ENCODE peak calls at places on chromosomes 2 and 18, in seven cellular contexts. P is SK-N-SH, F is K562, G is HCT116, K is A549, S is Panc1, Y is GM23338. N is an unnamed sample.

GRCh38 chr2:1740714-1741584 is 3.4 kb downstream of the PXDN start:
- DNase-seq in P (no peak), F (no peak), G (no peak), K (no peak), S (no peak), Y (no peak), N (no peak)

GRCh38 chr18:59769105-59769865 is 72.1 kb upstream of the CCBE1 start:
- DNase-seq in P (no peak), F (no peak), G (no peak), K (no peak), S (no peak), Y (no peak), N (no peak)

GRCh38 chr2:143603035-143603616 is 473.9 kb downstream of the ARHGAP15 start:
- DNase-seq in P (no peak), F (no peak), G (no peak), K (no peak), S (no peak), Y (peak; percentile 6), N (no peak)

GRCh38 chr18:12765127-12765526 is 62.3 kb downstream of the PSMG2 start:
- DNase-seq in P (no peak), F (no peak), G (no peak), K (no peak), S (no peak), Y (peak; percentile 31), N (no peak)

GRCh38 chr2:179031731-179032408 is 18.1 kb downstream of the CCDC141 start:
- DNase-seq in P (no peak), F (no peak), G (no peak), K (no peak), S (no peak), Y (peak; percentile 17), N (no peak)

GRCh38 chr2:70258532-70258875 is 567 bp downstream of the PCYOX1 start:
- DNase-seq in P (peak; percentile 56), F (peak; percentile 60), G (no peak), K (no peak), S (no peak), Y (peak; percentile 35), N (no peak)

GRCh38 chr2:235041918-235042575 is 90.2 kb downstream of the SH3BP4 start:
- DNase-seq in P (no peak), F (no peak), G (no peak), K (no peak), S (no peak), Y (no peak), N (no peak)

GRCh38 chr2:232697807-232698110 is 628 bp downstream of the GIGYF2 start:
- DNase-seq in P (no peak), F (no peak), G (no peak), K (no peak), S (no peak), Y (no peak), N (no peak)

GRCh38 chr18:78492064-78492812 is 487.4 kb upstream of the SALL3 start:
- DNase-seq in P (no peak), F (no peak), G (no peak), K (no peak), S (no peak), Y (peak; percentile 1), N (no peak)

GRCh38 chr2:151162185-151162584 is 99.5 kb downstream of the RBM43 start:
- DNase-seq in P (no peak), F (no peak), G (no peak), K (no peak), S (no peak), Y (peak; percentile 28), N (no peak)

GRCh38 chr2:99821572-99822369 is 320.6 kb downstream of the AFF3 start:
- DNase-seq in P (no peak), F (peak; percentile 9), G (no peak), K (no peak), S (peak; percentile 90), Y (peak; percentile 19), N (no peak)

GRCh38 chr18:77100751-77101355 is 31.7 kb downstream of the MBP start:
- DNase-seq in P (no peak), F (no peak), G (no peak), K (no peak), S (no peak), Y (no peak), N (no peak)

GRCh38 chr18:34873966-34874365 is 163.9 kb downstream of the DTNA start:
- DNase-seq in P (no peak), F (no peak), G (no peak), K (no peak), S (no peak), Y (no peak), N (no peak)

GRCh38 chr2:72361516-72361915 is 213.9 kb upstream of the CYP26B1 start:
- DNase-seq in P (no peak), F (no peak), G (no peak), K (no peak), S (no peak), Y (no peak), N (no peak)

GRCh38 chr2:150495993-150496627 is 8.6 kb upstream of the RND3 start:
- DNase-seq in P (no peak), F (no peak), G (no peak), K (no peak), S (no peak), Y (no peak), N (no peak)

GRCh38 chr2:222320441-222321395 is 21.9 kb upstream of the PAX3 start:
- DNase-seq in P (peak; percentile 58), F (no peak), G (no peak), K (no peak), S (no peak), Y (peak; percentile 40), N (no peak)

GRCh38 chr2:222319576-222320440 is 21.0 kb upstream of the PAX3 start:
- DNase-seq in P (peak; percentile 79), F (no peak), G (no peak), K (no peak), S (no peak), Y (peak; percentile 69), N (peak; percentile 43)

GRCh38 chr2:222318712-222319575 is 20.1 kb upstream of the PAX3 start:
- DNase-seq in P (peak; percentile 77), F (no peak), G (no peak), K (no peak), S (no peak), Y (peak; percentile 54), N (no peak)

GRCh38 chr2:222315443-222316121 is 16.8 kb upstream of the PAX3 start:
- DNase-seq in P (peak; percentile 32), F (no peak), G (no peak), K (no peak), S (no peak), Y (peak; percentile 64), N (no peak)

GRCh38 chr2:222318026-222318711 is 19.4 kb upstream of the PAX3 start:
- DNase-seq in P (peak; percentile 84), F (peak; percentile 15), G (peak; percentile 35), K (peak; percentile 57), S (peak; percentile 30), Y (peak; percentile 90), N (no peak)
- TF ChIP-seq REST in P (no peak), F (no peak), G (no peak), K (no peak), S (no peak), Y (no peak), N (no peak)

GRCh38 chr2:59888706-59889105 is 664.7 kb downstream of the BCL11A start:
- DNase-seq in P (no peak), F (no peak), G (no peak), K (no peak), S (no peak), Y (no peak), N (no peak)

GRCh38 chr2:59885536-59885935 is 667.9 kb downstream of the BCL11A start:
- DNase-seq in P (no peak), F (no peak), G (no peak), K (no peak), S (no peak), Y (peak; percentile 47), N (no peak)

GRCh38 chr2:59888015-59888414 is 665.4 kb downstream of the BCL11A start:
- DNase-seq in P (no peak), F (no peak), G (no peak), K (no peak), S (no peak), Y (peak; percentile 50), N (no peak)

GRCh38 chr2:59887348-59887747 is 666.1 kb downstream of the BCL11A start:
- DNase-seq in P (no peak), F (no peak), G (no peak), K (no peak), S (no peak), Y (no peak), N (no peak)

GRCh38 chr2:59886758-59887157 is 666.7 kb downstream of the BCL11A start:
- DNase-seq in P (no peak), F (no peak), G (no peak), K (no peak), S (no peak), Y (no peak), N (no peak)
- TF ChIP-seq CTCF in P (no peak), F (no peak), G (no peak), K (no peak), S (no peak), Y (no peak), N (no peak)

GRCh38 chr2:169824373-169825333 is at the start of gene METTL5:
- DNase-seq in P (peak; percentile 95), F (peak; percentile 96), G (peak; percentile 72), K (peak; percentile 82), S (peak; percentile 50), Y (peak; percentile 92), N (peak; percentile 79)

GRCh38 chr2:169822785-169823392 is 1.8 kb downstream of the METTL5 start:
- DNase-seq in P (no peak), F (peak; percentile 53), G (no peak), K (no peak), S (no peak), Y (no peak), N (no peak)

GRCh38 chr2:169823996-169824372 is 721 bp downstream of the METTL5 start:
- DNase-seq in P (no peak), F (no peak), G (no peak), K (no peak), S (no peak), Y (no peak), N (no peak)

GRCh38 chr2:169827272-169828140 is at the start of gene UBR3:
- DNase-seq in P (peak; percentile 99), F (peak; percentile 97), G (peak; percentile 76), K (peak; percentile 91), S (peak; percentile 54), Y (peak; percentile 96), N (peak; percentile 83)

DNA sequence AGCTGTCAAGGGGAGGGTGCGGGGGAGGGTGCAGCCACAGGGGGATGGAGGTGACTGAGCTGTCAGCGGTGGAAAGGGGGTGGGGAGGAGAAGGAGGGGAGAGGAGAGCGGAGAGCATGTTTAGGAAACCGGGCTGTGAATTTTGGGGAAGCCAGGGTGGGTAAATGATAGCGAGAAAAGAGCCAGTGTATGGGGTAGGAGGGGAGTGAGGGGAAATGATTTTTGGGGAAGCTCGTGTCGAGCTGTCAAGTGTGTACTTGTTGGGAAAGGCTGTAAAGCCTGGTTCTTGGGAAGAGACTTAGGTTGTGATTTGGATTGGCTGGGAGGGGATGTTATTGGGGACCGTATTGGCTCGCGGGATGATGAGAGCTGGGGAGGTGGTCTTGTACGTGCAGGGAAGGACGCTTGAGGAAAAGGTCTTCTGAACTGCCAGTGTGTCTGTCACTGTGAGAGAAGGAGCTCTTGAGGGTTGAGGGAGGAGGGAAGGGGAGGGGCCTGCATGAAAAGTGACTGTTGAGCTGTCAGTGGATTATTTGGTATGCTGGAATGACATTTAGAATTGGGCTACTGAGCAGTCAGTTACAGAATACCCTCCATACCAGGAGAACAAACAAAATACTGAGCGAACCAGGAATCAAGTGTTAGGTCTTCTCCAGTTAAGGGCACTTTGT is 1.0 kb downstream of the UBR3 start:
- DNase-seq in P (peak; percentile 76), F (peak; percentile 88), G (no peak), K (no peak), S (no peak), Y (peak; percentile 27), N (no peak)
- H3K27ac ChIP-seq in P (peak overlapping the region; percentile 58), F (peak overlapping the region; percentile 84), G (peak overlapping the region; percentile 71), K (peak overlapping the region; percentile 91), S (peak overlapping the region; percentile 24), Y (no peak overlapping the region), N (peak overlapping the region; percentile 47)

GRCh38 chr2:239465017-239466001 is 64.5 kb upstream of the HDAC4 start:
- DNase-seq in P (no peak), F (no peak), G (no peak), K (peak; percentile 71), S (no peak), Y (no peak), N (peak; percentile 92)
- TF ChIP-seq REST in P (no peak), F (no peak), G (no peak), K (no peak), S (no peak), Y (no peak), N (no peak)